ENCODE peak calls at places on chromosomes 7 and 10, in five cellular contexts. E is K562; G is WERI-Rb-1; C is HCT116; F is CD8-positive, alpha-beta T cell. S is an unnamed sample.

GRCh38 chr10:86265877-86266259 is 100.7 kb downstream of the GRID1 start:
- DNase-seq in E (no peak), G (no peak), C (no peak), F (no peak), S (no peak)

GRCh38 chr10:85643839-85644525 is 722.6 kb downstream of the GRID1 start:
- DNase-seq in E (no peak), G (no peak), C (peak), F (no peak), S (no peak)

GRCh38 chr7:123770378-123770777 is 21.6 kb upstream of the WASL start:
- DNase-seq in E (no peak), G (no peak), C (no peak), F (no peak), S (no peak)

GRCh38 chr10:119445935-119446317 is 96.6 kb downstream of the RGS10 start:
- DNase-seq in E (no peak), G (no peak), C (no peak), F (no peak), S (no peak)

GRCh38 chr10:43196131-43196980 is 58.1 kb downstream of the CSGALNACT2 start:
- DNase-seq in E (no peak), G (no peak), C (no peak), F (no peak), S (no peak)

GRCh38 chr10:126945351-126946035 is 40.3 kb downstream of the DOCK1 start:
- DNase-seq in E (no peak), G (no peak), C (no peak), F (no peak), S (no peak)

GRCh38 chr7:143882020-143882610 is 19.9 kb downstream of the TCAF1 start:
- DNase-seq in E (no peak), G (peak), C (no peak), F (no peak), S (no peak)

GRCh38 chr10:133318494-133319127 is 9.9 kb downstream of the ZNF511 start:
- DNase-seq in E (peak), G (peak), C (no peak), F (peak), S (no peak)

DNA sequence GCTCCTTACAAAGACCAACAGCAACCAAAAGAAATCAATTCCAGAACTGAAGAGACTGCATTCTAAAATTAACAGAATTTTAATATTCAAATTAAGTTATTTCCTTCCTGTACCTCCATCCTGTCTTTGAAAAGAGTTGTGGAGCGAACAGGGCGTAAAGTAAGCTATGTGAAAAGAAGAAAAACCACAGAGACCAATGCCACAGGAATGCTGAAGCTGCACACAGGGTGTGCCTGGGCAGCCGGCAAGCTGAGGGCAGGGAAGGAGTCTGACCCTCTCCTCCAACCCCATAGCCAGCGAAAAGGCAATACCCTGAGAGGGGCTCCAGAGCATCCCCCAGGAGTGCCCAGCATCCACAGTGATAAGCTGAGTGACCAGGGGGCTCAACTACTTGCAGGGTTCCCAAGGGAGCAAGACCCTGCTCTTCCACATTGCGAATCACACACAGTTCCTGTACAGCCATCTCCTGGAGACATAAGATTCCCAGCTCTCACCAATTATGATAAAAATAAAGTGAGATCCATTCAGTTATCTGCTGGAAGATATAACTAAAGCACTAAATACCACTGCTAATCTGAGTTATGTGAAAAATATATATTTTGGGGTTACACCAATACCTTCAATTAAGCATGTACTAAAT is 93.8 kb downstream of the PARD3 start:
- DNase-seq in E (no peak), G (no peak), C (no peak), F (no peak), S (no peak)
- H3K4me3 ChIP-seq in E (no peak), G (no peak), C (no peak), F (no peak), S (no peak)

DNA sequence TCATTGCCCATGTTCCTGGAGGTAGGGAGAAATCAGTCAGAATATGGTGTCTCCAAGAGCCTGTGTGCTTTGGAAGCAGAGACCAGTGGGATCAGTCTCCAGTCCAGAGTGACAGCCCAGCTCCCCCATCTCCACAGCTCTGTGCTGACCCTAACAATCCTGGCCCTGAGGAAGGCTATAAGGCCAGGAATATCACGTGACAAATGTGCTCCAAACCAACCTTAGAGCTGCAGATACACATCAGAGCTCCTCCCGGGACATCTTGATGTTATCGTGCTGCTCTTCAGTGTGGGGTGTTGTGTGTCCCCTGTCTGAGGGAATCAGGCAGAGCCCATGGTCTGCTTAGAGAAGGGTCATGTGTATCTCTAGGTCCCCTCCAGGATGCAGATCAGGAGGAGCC is 15.2 kb downstream of the DMBT1 start:
- DNase-seq in E (no peak), G (no peak), C (no peak), F (no peak), S (no peak)
- TF ChIP-seq CTCF in E (no peak), G (no peak), C (no peak), F (no peak), S (no peak)

DNA sequence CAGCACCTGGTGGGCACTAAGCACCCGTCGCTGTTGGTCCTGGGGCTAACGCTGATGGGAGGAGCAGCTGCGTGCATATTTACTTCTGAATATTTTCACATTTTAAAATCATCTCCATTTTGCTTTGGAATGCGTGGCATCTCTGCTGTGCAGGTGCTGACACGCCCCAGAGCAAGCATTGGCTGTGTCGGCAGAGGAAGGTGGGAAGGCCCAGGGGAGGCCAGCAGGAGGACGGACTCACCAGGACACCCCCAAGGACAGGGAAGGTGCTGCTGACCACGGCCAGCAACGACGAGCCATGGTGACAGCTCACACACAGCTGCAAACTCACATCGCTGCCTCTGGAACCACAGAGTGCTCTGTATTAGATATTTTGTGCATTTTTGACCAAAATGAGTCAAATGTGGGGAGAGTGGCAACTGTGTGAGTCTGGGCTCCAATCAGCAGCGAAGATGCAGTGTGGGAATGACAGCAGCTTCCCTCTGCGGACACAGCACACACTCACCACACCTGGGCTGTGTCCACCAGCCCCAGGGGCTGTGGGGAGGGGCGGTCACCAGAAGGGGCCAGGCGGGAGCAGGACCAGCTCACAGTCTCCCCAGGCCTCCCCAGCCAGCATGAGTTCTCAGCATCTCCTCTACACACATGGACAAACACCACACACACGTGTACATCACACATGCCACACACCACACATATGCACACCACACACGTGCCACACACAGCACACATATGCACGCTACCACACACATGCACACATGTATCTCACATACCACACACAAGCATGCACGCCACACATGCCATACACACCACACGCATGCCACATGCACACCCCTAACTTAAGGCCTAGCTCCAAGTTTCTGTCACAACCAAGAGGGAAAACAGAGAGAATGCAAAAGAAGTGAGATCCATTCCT is 58.2 kb downstream of the PTPRN2 start:
- DNase-seq in E (no peak), G (no peak), C (no peak), F (no peak), S (no peak)
- H3K4me3 ChIP-seq in E (no peak), G (no peak), C (no peak), F (no peak), S (no peak)

GRCh38 chr7:44814956-44815355 is 18.5 kb downstream of the PPIA start:
- DNase-seq in E (peak), G (no peak), C (no peak), F (no peak), S (no peak)

GRCh38 chr7:44823266-44823781 is 24.6 kb downstream of the H2AZ2 start:
- DNase-seq in E (no peak), G (no peak), C (no peak), F (no peak), S (no peak)

GRCh38 chr7:44824894-44825526 is 22.9 kb downstream of the H2AZ2 start:
- DNase-seq in E (no peak), G (no peak), C (no peak), F (no peak), S (no peak)

DNA sequence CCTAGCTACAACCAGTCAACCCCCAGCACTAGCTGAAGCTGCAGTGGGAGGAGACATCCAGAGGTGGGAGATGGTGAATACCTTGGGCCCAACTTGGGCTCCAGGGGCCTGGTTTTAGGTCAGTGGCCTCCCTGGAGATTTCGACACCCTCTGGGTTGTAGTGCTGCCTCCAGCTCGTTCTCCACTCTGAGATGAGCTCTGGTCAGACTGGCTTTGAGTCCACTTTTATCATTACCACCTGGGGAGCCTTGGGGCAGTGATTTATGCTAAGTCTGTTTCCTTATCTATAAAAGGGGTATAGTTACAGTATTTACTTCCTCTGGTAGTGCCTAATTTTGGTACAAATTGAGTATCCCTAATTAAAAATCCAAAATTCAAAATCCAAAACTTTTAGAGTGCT is 22.8 kb downstream of the PPIA start:
- DNase-seq in E (no peak), G (no peak), C (no peak), F (no peak), S (no peak)
- TF ChIP-seq CTCF in E (no peak), G (no peak), C (no peak), F (no peak), S (no peak)

DNA sequence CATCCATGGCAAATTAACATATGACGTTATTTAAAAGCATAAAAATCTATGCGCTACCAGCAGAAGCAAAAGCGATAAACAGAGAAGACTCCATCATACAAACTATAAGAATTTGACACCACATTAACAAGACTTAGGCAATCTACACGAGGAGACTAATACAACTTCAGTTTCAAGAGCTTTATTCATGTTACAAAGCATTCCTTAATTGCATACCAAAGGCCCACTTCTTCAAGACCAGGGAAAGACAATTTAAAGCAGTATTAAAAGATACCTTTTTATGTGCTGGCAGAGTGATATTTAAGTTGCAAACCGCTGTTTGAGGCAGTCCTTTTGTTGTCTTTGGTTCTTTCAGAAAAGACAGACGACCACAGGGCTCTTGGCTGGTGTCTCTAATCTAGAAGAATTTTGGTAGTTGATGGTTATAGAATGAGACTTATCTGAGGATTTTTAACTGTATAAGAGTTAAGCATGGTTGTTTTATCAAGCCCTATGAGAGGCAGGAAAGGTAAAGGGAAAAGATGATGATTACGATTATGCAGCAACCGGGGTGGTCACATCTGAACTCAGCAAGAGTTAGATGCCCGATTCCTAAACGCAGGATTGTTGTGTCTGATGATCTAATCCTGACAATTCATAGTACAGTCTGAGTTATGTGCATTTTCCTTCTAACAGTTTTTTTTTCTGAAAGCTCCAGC is 176.1 kb upstream of the CCDC6 start:
- DNase-seq in E (no peak), G (no peak), C (no peak), F (no peak), S (no peak)
- H3K4me3 ChIP-seq in E (no peak), G (no peak), C (no peak), F (no peak), S (no peak)

S was measured in LNCaP clone FGC.